ENCODE peak calls at places on chromosome 5, in ten cellular contexts. One of them, this sample, is unnamed.

GRCh38 chr5:146877783-146878470 is 630 bp downstream of the PPP2R2B start:
- DNase-seq in hepatocyte: peak; percentile 33
- DNase-seq in CD8-positive, alpha-beta T cell: peak; percentile 7
- DNase-seq in neural crest cell: peak; percentile 12
- DNase-seq in RWPE1: peak; percentile 38
- DNase-seq in body of pancreas: peak; percentile 2
- DNase-seq in choroid plexus epithelial cell: no peak
- DNase-seq in PC-3: no peak
- DNase-seq in fibroblast of pulmonary artery: no peak
- DNase-seq in esophagus squamous epithelium: no peak
- DNase-seq in this sample: peak; percentile 47

GRCh38 chr5:14081791-14082190 is 61.4 kb upstream of the TRIO start:
- DNase-seq in PC-3: peak; percentile 45
- DNase-seq in esophagus squamous epithelium: no peak
- DNase-seq in neural crest cell: no peak
- DNase-seq in CD8-positive, alpha-beta T cell: no peak
- DNase-seq in choroid plexus epithelial cell: no peak
- DNase-seq in RWPE1: no peak
- DNase-seq in hepatocyte: no peak
- DNase-seq in body of pancreas: no peak
- DNase-seq in fibroblast of pulmonary artery: peak; percentile 60
- DNase-seq in this sample: no peak

GRCh38 chr5:176895829-176896228 is 3.3 kb downstream of the HK3 start:
- DNase-seq in fibroblast of pulmonary artery: no peak
- DNase-seq in body of pancreas: no peak
- DNase-seq in RWPE1: no peak
- DNase-seq in hepatocyte: no peak
- DNase-seq in neural crest cell: no peak
- DNase-seq in choroid plexus epithelial cell: no peak
- DNase-seq in CD8-positive, alpha-beta T cell: no peak
- DNase-seq in PC-3: no peak
- DNase-seq in esophagus squamous epithelium: no peak
- DNase-seq in this sample: no peak

GRCh38 chr5:61280205-61280604 is 51.9 kb upstream of the ZSWIM6 start:
- DNase-seq in CD8-positive, alpha-beta T cell: no peak
- DNase-seq in PC-3: peak; percentile 68
- DNase-seq in choroid plexus epithelial cell: peak; percentile 89
- DNase-seq in esophagus squamous epithelium: no peak
- DNase-seq in body of pancreas: peak; percentile 64
- DNase-seq in RWPE1: peak; percentile 88
- DNase-seq in fibroblast of pulmonary artery: peak; percentile 77
- DNase-seq in hepatocyte: peak; percentile 72
- DNase-seq in neural crest cell: no peak
- DNase-seq in this sample: peak; percentile 70

GRCh38 chr5:160133918-160134304 is 14.7 kb upstream of the PWWP2A start:
- DNase-seq in CD8-positive, alpha-beta T cell: no peak
- DNase-seq in PC-3: no peak
- DNase-seq in fibroblast of pulmonary artery: no peak
- DNase-seq in RWPE1: no peak
- DNase-seq in choroid plexus epithelial cell: no peak
- DNase-seq in hepatocyte: no peak
- DNase-seq in body of pancreas: no peak
- DNase-seq in neural crest cell: no peak
- DNase-seq in esophagus squamous epithelium: no peak
- DNase-seq in this sample: no peak

GRCh38 chr5:156824800-156825199 is 25.3 kb upstream of the PPP1R2B start:
- DNase-seq in CD8-positive, alpha-beta T cell: no peak
- DNase-seq in hepatocyte: peak; percentile 67
- DNase-seq in fibroblast of pulmonary artery: peak; percentile 31
- DNase-seq in neural crest cell: no peak
- DNase-seq in PC-3: peak; percentile 63
- DNase-seq in RWPE1: peak; percentile 28
- DNase-seq in esophagus squamous epithelium: no peak
- DNase-seq in choroid plexus epithelial cell: peak; percentile 20
- DNase-seq in body of pancreas: peak; percentile 20
- DNase-seq in this sample: peak; percentile 36

GRCh38 chr5:108386345-108387061 is 4.6 kb upstream of the FBXL17 start:
- DNase-seq in body of pancreas: no peak
- DNase-seq in CD8-positive, alpha-beta T cell: no peak
- DNase-seq in esophagus squamous epithelium: no peak
- DNase-seq in choroid plexus epithelial cell: peak; percentile 75
- DNase-seq in fibroblast of pulmonary artery: peak; percentile 27
- DNase-seq in hepatocyte: peak; percentile 14
- DNase-seq in PC-3: peak; percentile 91
- DNase-seq in neural crest cell: no peak
- DNase-seq in RWPE1: no peak
- DNase-seq in this sample: no peak

GRCh38 chr5:145554399-145554798 is 280.7 kb downstream of the PRELID2 start:
- DNase-seq in hepatocyte: peak; percentile 8
- DNase-seq in body of pancreas: peak; percentile 3
- DNase-seq in esophagus squamous epithelium: no peak
- DNase-seq in choroid plexus epithelial cell: peak; percentile 67
- DNase-seq in neural crest cell: no peak
- DNase-seq in fibroblast of pulmonary artery: peak; percentile 51
- DNase-seq in RWPE1: peak; percentile 32
- DNase-seq in PC-3: peak; percentile 72
- DNase-seq in CD8-positive, alpha-beta T cell: no peak
- DNase-seq in this sample: peak; percentile 33

GRCh38 chr5:149313151-149313841 is 32.0 kb upstream of the GRPEL2 start:
- DNase-seq in neural crest cell: no peak
- DNase-seq in hepatocyte: no peak
- DNase-seq in RWPE1: no peak
- DNase-seq in esophagus squamous epithelium: no peak
- DNase-seq in fibroblast of pulmonary artery: no peak
- DNase-seq in body of pancreas: no peak
- DNase-seq in PC-3: no peak
- DNase-seq in CD8-positive, alpha-beta T cell: no peak
- DNase-seq in choroid plexus epithelial cell: no peak
- DNase-seq in this sample: no peak

GRCh38 chr5:15026944-15027343 is 155.4 kb upstream of the ANKH start:
- DNase-seq in fibroblast of pulmonary artery: no peak
- DNase-seq in CD8-positive, alpha-beta T cell: no peak
- DNase-seq in RWPE1: no peak
- DNase-seq in esophagus squamous epithelium: no peak
- DNase-seq in neural crest cell: no peak
- DNase-seq in PC-3: no peak
- DNase-seq in body of pancreas: no peak
- DNase-seq in choroid plexus epithelial cell: no peak
- DNase-seq in hepatocyte: no peak
- DNase-seq in this sample: no peak

DNA sequence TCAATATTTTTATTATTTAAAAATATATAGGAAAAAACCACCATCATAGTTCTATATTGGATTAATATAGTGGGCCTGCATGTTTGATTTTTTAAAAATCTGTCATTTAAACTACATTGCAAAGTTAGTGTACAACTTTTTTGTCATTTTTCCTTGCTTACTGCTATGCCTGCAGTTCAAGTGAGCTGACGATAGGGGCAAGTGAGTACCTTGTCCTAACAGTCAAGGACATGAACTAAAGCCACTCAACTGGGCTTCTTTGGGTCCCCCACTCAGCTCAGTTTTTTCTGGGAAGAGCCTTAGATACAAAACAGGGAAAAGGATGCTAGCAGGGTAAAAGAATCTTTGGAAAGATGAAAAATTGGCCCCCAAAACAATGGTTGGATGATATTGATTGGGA is 269.9 kb downstream of the MAN2A1 start:
- DNase-seq in PC-3: no peak
- DNase-seq in body of pancreas: no peak
- DNase-seq in RWPE1: no peak
- DNase-seq in fibroblast of pulmonary artery: no peak
- DNase-seq in CD8-positive, alpha-beta T cell: no peak
- DNase-seq in esophagus squamous epithelium: no peak
- DNase-seq in choroid plexus epithelial cell: no peak
- DNase-seq in hepatocyte: no peak
- DNase-seq in neural crest cell: no peak
- DNase-seq in this sample: no peak
- TF ChIP-seq CTCF in PC-3: no peak
- TF ChIP-seq CTCF in body of pancreas: no peak
- TF ChIP-seq CTCF in RWPE1: no peak
- TF ChIP-seq CTCF in fibroblast of pulmonary artery: peak; percentile 22
- TF ChIP-seq CTCF in CD8-positive, alpha-beta T cell: no peak
- TF ChIP-seq CTCF in esophagus squamous epithelium: no peak
- TF ChIP-seq CTCF in choroid plexus epithelial cell: peak; percentile 39
- TF ChIP-seq CTCF in hepatocyte: no peak
- TF ChIP-seq CTCF in neural crest cell: peak; percentile 34
- TF ChIP-seq CTCF in this sample: no peak

DNA sequence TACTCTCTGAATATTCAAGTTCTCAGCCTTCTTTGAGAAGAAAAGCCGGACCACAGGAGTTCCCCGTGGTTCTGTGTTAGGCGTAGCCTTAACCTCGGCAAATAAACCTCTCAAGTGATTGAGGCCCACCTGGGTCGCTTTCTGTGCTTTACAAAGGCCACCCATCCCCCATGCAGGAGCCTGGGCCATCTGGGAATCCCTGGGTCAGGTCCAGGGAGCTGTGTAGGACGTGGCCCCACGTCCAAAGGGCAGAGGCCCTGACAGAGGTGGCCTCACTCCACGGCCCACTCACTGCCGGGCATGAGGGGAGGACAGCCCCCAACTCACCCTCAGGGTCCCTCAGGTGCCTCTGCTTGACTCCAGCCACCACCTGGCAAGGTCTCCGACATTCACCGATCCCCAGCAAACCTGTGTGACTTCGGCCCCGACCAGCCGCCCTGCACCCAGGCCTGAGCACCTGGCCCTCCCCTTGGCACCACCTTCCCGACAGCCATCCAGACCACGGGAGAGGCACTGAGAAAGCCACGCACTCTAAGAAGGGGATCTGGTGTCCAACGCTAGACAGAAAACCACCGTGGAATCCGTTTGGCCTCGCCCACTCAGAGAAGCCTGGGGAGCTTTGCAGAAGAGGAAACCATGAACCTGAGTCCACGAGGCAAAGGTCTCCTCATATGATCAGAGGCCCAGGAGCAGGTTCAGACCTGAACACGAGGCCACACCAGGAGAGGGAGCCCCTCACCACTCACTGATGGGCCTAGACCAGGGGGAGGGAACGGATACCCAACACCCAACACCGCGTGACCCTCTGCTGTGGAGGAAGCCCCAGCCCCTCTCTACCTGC is 4.5 kb downstream of the SLC12A7 start:
- DNase-seq in esophagus squamous epithelium: no peak
- DNase-seq in neural crest cell: no peak
- DNase-seq in body of pancreas: no peak
- DNase-seq in CD8-positive, alpha-beta T cell: no peak
- DNase-seq in RWPE1: no peak
- DNase-seq in fibroblast of pulmonary artery: no peak
- DNase-seq in PC-3: no peak
- DNase-seq in choroid plexus epithelial cell: no peak
- DNase-seq in hepatocyte: peak; percentile 65
- DNase-seq in this sample: no peak
- TF ChIP-seq CTCF in esophagus squamous epithelium: no peak
- TF ChIP-seq CTCF in neural crest cell: no peak
- TF ChIP-seq CTCF in body of pancreas: no peak
- TF ChIP-seq CTCF in CD8-positive, alpha-beta T cell: no peak
- TF ChIP-seq CTCF in RWPE1: no peak
- TF ChIP-seq CTCF in fibroblast of pulmonary artery: no peak
- TF ChIP-seq CTCF in PC-3: no peak
- TF ChIP-seq CTCF in choroid plexus epithelial cell: no peak
- TF ChIP-seq CTCF in hepatocyte: no peak
- TF ChIP-seq CTCF in this sample: no peak

DNA sequence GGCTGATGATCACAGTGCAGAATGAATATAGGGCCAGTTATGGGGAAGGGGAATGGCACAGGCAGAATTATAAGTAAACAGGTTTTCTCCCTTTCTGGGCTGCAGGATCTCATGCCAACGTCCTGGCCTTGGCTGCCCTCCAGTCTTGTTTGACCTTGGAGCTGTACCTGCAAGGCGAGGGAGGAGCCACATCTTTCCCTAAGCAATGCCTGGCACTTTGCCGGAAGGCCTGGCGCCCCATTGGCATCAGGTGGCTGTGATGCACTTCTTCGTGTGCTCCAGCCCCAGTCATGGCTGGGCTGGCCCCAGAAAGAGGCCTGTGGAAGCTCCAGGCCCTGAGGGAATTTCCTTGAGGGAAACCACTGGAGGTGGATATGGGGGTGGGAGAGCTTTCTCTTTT is 16.7 kb upstream of the IQGAP2 start:
- DNase-seq in RWPE1: no peak
- DNase-seq in PC-3: no peak
- DNase-seq in neural crest cell: no peak
- DNase-seq in CD8-positive, alpha-beta T cell: no peak
- DNase-seq in hepatocyte: no peak
- DNase-seq in body of pancreas: peak; percentile 98
- DNase-seq in fibroblast of pulmonary artery: no peak
- DNase-seq in esophagus squamous epithelium: no peak
- DNase-seq in choroid plexus epithelial cell: no peak
- DNase-seq in this sample: peak; percentile 31
- TF ChIP-seq CTCF in RWPE1: no peak
- TF ChIP-seq CTCF in PC-3: no peak
- TF ChIP-seq CTCF in neural crest cell: no peak
- TF ChIP-seq CTCF in CD8-positive, alpha-beta T cell: no peak
- TF ChIP-seq CTCF in hepatocyte: no peak
- TF ChIP-seq CTCF in body of pancreas: no peak
- TF ChIP-seq CTCF in fibroblast of pulmonary artery: no peak
- TF ChIP-seq CTCF in esophagus squamous epithelium: no peak
- TF ChIP-seq CTCF in choroid plexus epithelial cell: no peak
- TF ChIP-seq CTCF in this sample: no peak

GRCh38 chr5:78754655-78755054 is 106.1 kb upstream of the LHFPL2 start:
- DNase-seq in RWPE1: no peak
- DNase-seq in hepatocyte: no peak
- DNase-seq in choroid plexus epithelial cell: no peak
- DNase-seq in neural crest cell: no peak
- DNase-seq in CD8-positive, alpha-beta T cell: no peak
- DNase-seq in fibroblast of pulmonary artery: no peak
- DNase-seq in esophagus squamous epithelium: no peak
- DNase-seq in PC-3: no peak
- DNase-seq in body of pancreas: no peak
- DNase-seq in this sample: no peak
- TF ChIP-seq CTCF in RWPE1: no peak
- TF ChIP-seq CTCF in hepatocyte: no peak
- TF ChIP-seq CTCF in choroid plexus epithelial cell: no peak
- TF ChIP-seq CTCF in neural crest cell: no peak
- TF ChIP-seq CTCF in CD8-positive, alpha-beta T cell: no peak
- TF ChIP-seq CTCF in fibroblast of pulmonary artery: no peak
- TF ChIP-seq CTCF in esophagus squamous epithelium: no peak
- TF ChIP-seq CTCF in PC-3: no peak
- TF ChIP-seq CTCF in body of pancreas: no peak
- TF ChIP-seq CTCF in this sample: no peak

GRCh38 chr5:28766565-28767158 is 1728.3 kb upstream of the CDH9 start:
- DNase-seq in PC-3: peak; percentile 73
- DNase-seq in esophagus squamous epithelium: no peak
- DNase-seq in hepatocyte: peak; percentile 59
- DNase-seq in RWPE1: peak; percentile 25
- DNase-seq in choroid plexus epithelial cell: peak; percentile 84
- DNase-seq in CD8-positive, alpha-beta T cell: no peak
- DNase-seq in body of pancreas: no peak
- DNase-seq in neural crest cell: peak; percentile 5
- DNase-seq in fibroblast of pulmonary artery: peak; percentile 69
- DNase-seq in this sample: peak; percentile 33
- TF ChIP-seq CTCF in PC-3: peak; percentile 64
- TF ChIP-seq CTCF in esophagus squamous epithelium: no peak
- TF ChIP-seq CTCF in hepatocyte: peak; percentile 73
- TF ChIP-seq CTCF in RWPE1: peak; percentile 55
- TF ChIP-seq CTCF in choroid plexus epithelial cell: peak; percentile 48
- TF ChIP-seq CTCF in CD8-positive, alpha-beta T cell: no peak
- TF ChIP-seq CTCF in body of pancreas: peak; percentile 25
- TF ChIP-seq CTCF in neural crest cell: peak; percentile 84
- TF ChIP-seq CTCF in fibroblast of pulmonary artery: peak; percentile 36
- TF ChIP-seq CTCF in this sample: peak; percentile 44

GRCh38 chr5:24547127-24547526 is 97.7 kb downstream of the CDH10 start:
- DNase-seq in fibroblast of pulmonary artery: no peak
- DNase-seq in neural crest cell: no peak
- DNase-seq in hepatocyte: peak; percentile 11
- DNase-seq in PC-3: no peak
- DNase-seq in choroid plexus epithelial cell: no peak
- DNase-seq in CD8-positive, alpha-beta T cell: no peak
- DNase-seq in body of pancreas: no peak
- DNase-seq in RWPE1: no peak
- DNase-seq in esophagus squamous epithelium: no peak
- DNase-seq in this sample: no peak
- TF ChIP-seq CTCF in fibroblast of pulmonary artery: no peak
- TF ChIP-seq CTCF in neural crest cell: no peak
- TF ChIP-seq CTCF in hepatocyte: no peak
- TF ChIP-seq CTCF in PC-3: no peak
- TF ChIP-seq CTCF in choroid plexus epithelial cell: no peak
- TF ChIP-seq CTCF in CD8-positive, alpha-beta T cell: no peak
- TF ChIP-seq CTCF in body of pancreas: no peak
- TF ChIP-seq CTCF in RWPE1: no peak
- TF ChIP-seq CTCF in esophagus squamous epithelium: no peak
- TF ChIP-seq CTCF in this sample: no peak

This sample was measured in Calu3.